ENCODE peak calls at places on chromosomes 7 and 10, in eight cellular contexts. G is spleen; P is colonic mucosa; Z is PC-3; S is fibroblast of pulmonary artery; W is activated gamma-delta T cell treated with anti-CD3 and anti-CD28 coated beads, Interleukin-2, amount 50 U/mL, for 16 hours; M is GM19239; H is AG09309. A is an unnamed sample.

GRCh38 chr10:78896169-78896931 is 172.4 kb upstream of the ZMIZ1 start:
- DNase-seq in G (no peak), P (no peak), Z (no peak), S (no peak), W (no peak), M (no peak), H (no peak), A (no peak)

GRCh38 chr10:17031656-17032630 is 97.7 kb downstream of the CUBN start:
- DNase-seq in G (no peak), P (no peak), Z (no peak), S (no peak), W (no peak), M (no peak), H (no peak), A (no peak)

GRCh38 chr10:93124580-93125318 is 51.1 kb downstream of the CYP26A1 start:
- DNase-seq in G (no peak), P (peak), Z (no peak), S (no peak), W (no peak), M (no peak), H (no peak), A (no peak)

GRCh38 chr10:50512743-50513416 is 110.9 kb downstream of the SGMS1 start:
- DNase-seq in G (no peak), P (no peak), Z (no peak), S (no peak), W (no peak), M (peak), H (no peak), A (no peak)

GRCh38 chr7:495326-495725 is 24.3 kb downstream of the PDGFA start:
- DNase-seq in G (peak), P (no peak), Z (no peak), S (no peak), W (no peak), M (no peak), H (no peak), A (no peak)

GRCh38 chr10:101851411-101852116 is 8.0 kb upstream of the KCNIP2 start:
- DNase-seq in G (no peak), P (no peak), Z (no peak), S (no peak), W (no peak), M (no peak), H (no peak), A (no peak)

GRCh38 chr10:31929260-31929985 is 792 bp upstream of the ARHGAP12 start:
- DNase-seq in G (peak), P (peak), Z (peak), S (peak), W (no peak), M (peak), H (no peak), A (no peak)

GRCh38 chr7:132709971-132710567 is 133.8 kb upstream of the PLXNA4 start:
- DNase-seq in G (no peak), P (no peak), Z (peak), S (peak), W (no peak), M (no peak), H (no peak), A (no peak)

GRCh38 chr7:48424731-48425130 is 253.5 kb downstream of the ABCA13 start:
- DNase-seq in G (no peak), P (no peak), Z (peak), S (no peak), W (no peak), M (no peak), H (no peak), A (no peak)

GRCh38 chr7:94701555-94701973 is 45.6 kb upstream of the SGCE start:
- DNase-seq in G (no peak), P (no peak), Z (peak), S (peak), W (no peak), M (no peak), H (no peak), A (no peak)

GRCh38 chr10:69089638-69090599 is 2.0 kb downstream of the SRGN start:
- DNase-seq in G (peak), P (peak), Z (peak), S (peak), W (peak), M (no peak), H (no peak), A (no peak)

GRCh38 chr10:13559124-13559700 is 27.6 kb upstream of the PRPF18 start:
- DNase-seq in G (no peak), P (no peak), Z (peak), S (no peak), W (no peak), M (no peak), H (no peak), A (no peak)

A was measured in GDM1.